ENCODE peak calls at places on chromosomes 1 and 21, in seven cellular contexts. A is GM12891, Y is suprapubic skin, B is HL-60, N is GM23338, S is transverse colon, O is stomach. T is an unnamed sample.
A peak's percentile ranks its signal among the peaks of the same experiment; 100 is the strongest.

GRCh38 chr1:72366473-72366872 is 84.1 kb upstream of the NEGR1 start:
- DNase-seq in B (peak; percentile 88), N (no peak), A (no peak), Y (no peak), S (no peak), O (no peak), T (no peak)

GRCh38 chr1:218347713-218348627 is 2.8 kb downstream of the TGFB2 start:
- DNase-seq in A (no peak), N (peak; percentile 66), B (no peak), Y (no peak), O (no peak), S (no peak), T (no peak)

GRCh38 chr1:205746757-205747412 is 3.1 kb downstream of the NUCKS1 start:
- DNase-seq in S (no peak), Y (no peak), N (no peak), O (no peak), B (no peak), A (no peak), T (no peak)

GRCh38 chr1:112904831-112905227 is 51.2 kb downstream of the SLC16A1 start:
- DNase-seq in Y (no peak), A (no peak), S (peak; percentile 78), N (peak; percentile 62), B (no peak), O (peak; percentile 73), T (no peak)

GRCh38 chr1:111334169-111334568 is 43.5 kb downstream of the CHIA start:
- DNase-seq in O (peak; percentile 53), N (peak; percentile 80), S (no peak), Y (no peak), A (peak; percentile 17), B (peak; percentile 18), T (no peak)

GRCh38 chr1:7752512-7753417 is 18.3 kb upstream of the VAMP3 start:
- DNase-seq in O (peak; percentile 75), B (peak; percentile 45), N (peak; percentile 90), S (peak; percentile 62), Y (no peak), A (no peak), T (no peak)

GRCh38 chr1:200518524-200518923 is 102.0 kb downstream of the KIF14 start:
- DNase-seq in Y (no peak), A (no peak), B (no peak), N (no peak), O (no peak), S (no peak), T (no peak)

GRCh38 chr1:186722711-186723309 is 42.6 kb upstream of the PTGS2 start:
- DNase-seq in B (peak; percentile 55), Y (no peak), S (no peak), O (no peak), A (peak; percentile 19), N (peak; percentile 80), T (no peak)

GRCh38 chr1:31523769-31524168 is 52.5 kb upstream of the TINAGL1 start:
- DNase-seq in S (peak; percentile 68), Y (no peak), B (peak; percentile 87), N (no peak), A (no peak), O (peak; percentile 55), T (no peak)

GRCh38 chr1:90126834-90127233 is 131.9 kb downstream of the ZNF326 start:
- DNase-seq in Y (no peak), B (no peak), S (no peak), N (no peak), A (no peak), O (no peak), T (no peak)

GRCh38 chr1:178484698-178485225 is 12.0 kb downstream of the CLEC20A start:
- DNase-seq in S (no peak), Y (no peak), A (no peak), B (no peak), N (no peak), O (no peak), T (no peak)

GRCh38 chr1:87046951-87047350 is 132.5 kb downstream of the HS2ST1 start:
- DNase-seq in A (no peak), S (no peak), N (no peak), Y (no peak), B (no peak), O (no peak), T (no peak)

GRCh38 chr1:61184035-61184713 is 101.8 kb downstream of the NFIA start:
- DNase-seq in S (peak; percentile 88), N (no peak), B (no peak), A (no peak), O (peak; percentile 96), Y (peak; percentile 96), T (peak; percentile 96)

GRCh38 chr1:43322506-43322905 is 15.1 kb upstream of the MPL start:
- DNase-seq in Y (no peak), A (no peak), B (no peak), S (no peak), N (no peak), O (no peak), T (no peak)

GRCh38 chr1:183777359-183777758 is 27.6 kb upstream of the RGL1 start:
- DNase-seq in A (no peak), N (no peak), B (no peak), Y (no peak), O (no peak), S (no peak), T (no peak)

GRCh38 chr1:8222789-8223188 is 95.1 kb upstream of the SLC45A1 start:
- DNase-seq in N (no peak), A (no peak), S (no peak), O (no peak), Y (no peak), B (no peak), T (no peak)

DNA sequence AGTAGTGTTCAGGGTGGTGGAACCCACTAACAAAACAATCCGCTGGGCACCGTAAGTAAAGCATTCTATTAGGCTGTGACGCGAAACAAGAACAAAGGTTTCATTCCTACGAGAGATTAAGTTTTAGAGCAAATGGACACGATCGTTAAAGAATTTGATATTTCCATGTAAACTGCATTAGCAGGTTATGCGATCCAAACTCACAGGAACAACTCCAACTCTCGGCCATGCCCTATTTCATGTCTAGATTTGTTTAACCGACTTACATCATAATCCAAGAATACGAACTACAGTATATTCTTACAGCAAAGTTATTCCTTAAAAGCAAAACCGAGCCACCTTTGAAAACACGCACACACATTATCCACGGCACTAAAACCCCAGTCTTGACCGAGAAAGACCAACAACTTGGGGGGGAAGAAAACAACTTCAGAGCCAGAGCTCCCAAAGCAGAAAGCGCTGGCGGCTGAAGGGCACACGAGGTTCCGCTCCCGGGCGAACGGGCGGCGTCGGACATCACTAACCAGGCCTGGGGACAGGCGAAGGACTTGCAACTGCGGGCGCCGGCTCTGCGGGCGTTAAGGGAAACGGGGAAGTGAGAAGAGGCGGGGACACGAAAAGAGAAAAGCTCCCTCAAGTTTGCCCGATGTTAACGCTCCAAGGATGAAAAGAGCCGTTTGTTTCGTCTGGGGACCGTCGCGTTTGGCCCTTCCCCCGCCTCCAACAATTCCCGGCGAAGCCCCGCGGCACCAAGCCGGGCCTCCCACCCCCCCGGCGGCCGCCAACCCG is 725 bp downstream of the B3GALNT2 start:
- DNase-seq in A (no peak), B (peak; percentile 76), S (peak; percentile 74), Y (no peak), O (peak; percentile 67), N (peak; percentile 73), T (peak; percentile 36)
- TF ChIP-seq POLR2AphosphoS5 in A (no peak), B (no peak), S (peak; percentile 15), Y (no peak), O (peak; percentile 33), N (no peak), T (no peak)

DNA sequence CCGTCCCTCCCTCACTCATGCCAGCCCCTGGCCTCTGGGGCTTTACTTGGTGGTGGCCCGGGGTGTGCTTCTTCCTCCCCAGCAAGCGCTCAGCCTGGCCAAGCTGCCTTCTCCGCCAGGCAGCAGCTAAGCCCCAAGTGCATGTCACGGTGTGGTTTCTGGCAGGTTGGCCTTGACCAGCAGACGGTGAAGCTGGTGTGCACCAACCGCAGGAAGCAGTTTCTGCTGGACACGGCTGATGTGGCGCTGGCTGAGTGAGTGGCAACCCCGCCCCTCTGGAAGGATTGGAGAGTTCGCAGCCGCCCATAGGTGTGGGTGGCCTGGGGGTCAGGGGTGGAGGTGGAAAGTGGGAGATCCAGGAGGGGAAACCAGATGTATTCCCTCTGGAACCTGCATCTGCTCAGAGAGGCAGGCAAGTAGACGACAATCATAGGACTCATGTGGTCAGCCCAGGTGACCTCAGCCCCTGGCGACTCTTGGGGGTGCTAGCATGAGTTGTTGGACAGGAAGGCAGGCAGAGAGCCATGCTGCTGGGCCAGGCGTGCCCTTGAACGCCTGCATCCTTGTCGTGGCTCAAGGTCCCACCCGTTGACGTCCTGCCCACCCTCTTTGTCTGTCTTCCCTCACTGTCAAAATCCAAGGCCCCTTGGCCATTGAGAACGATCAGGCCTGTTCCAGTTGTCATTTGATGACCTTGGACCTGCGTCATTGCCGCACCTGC is 7.0 kb upstream of the SLC25A34 start:
- DNase-seq in A (no peak), O (no peak), B (no peak), S (no peak), N (no peak), Y (no peak), T (no peak)
- TF ChIP-seq POLR2AphosphoS5 in A (no peak), O (no peak), B (no peak), S (no peak), N (no peak), Y (no peak), T (no peak)

GRCh38 chr21:34733866-34734265 is 65.1 kb downstream of the CLIC6 start:
- DNase-seq in N (no peak), B (no peak), S (no peak), O (no peak), Y (no peak), A (no peak), T (no peak)

GRCh38 chr21:34736116-34736870 is 67.5 kb downstream of the CLIC6 start:
- DNase-seq in B (no peak), N (no peak), A (no peak), O (no peak), S (no peak), Y (no peak), T (no peak)

GRCh38 chr21:34734696-34735095 is 65.9 kb downstream of the CLIC6 start:
- DNase-seq in Y (no peak), N (no peak), S (no peak), O (no peak), A (no peak), B (no peak), T (no peak)

GRCh38 chr21:34740198-34740597 is 71.4 kb downstream of the CLIC6 start:
- DNase-seq in B (no peak), Y (no peak), A (no peak), O (no peak), S (no peak), N (no peak), T (no peak)

DNA sequence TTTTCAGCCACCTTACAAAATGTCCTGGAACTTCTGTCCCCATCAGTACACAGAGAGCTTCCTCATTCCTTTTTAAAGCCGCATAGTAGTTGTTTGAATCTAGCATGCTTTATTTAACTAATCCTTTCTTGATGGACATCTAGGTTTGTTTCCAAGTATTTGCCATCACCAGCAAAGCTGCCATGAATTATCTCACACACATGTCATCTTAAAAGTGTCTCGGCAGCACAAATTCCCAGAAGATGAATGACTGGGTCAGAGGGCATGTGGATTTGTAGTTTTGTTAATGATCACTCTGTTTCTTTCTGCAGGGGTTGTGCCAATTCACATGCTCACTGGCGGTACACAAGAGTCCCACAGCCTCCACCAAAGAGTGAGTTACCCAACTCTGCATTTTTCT is 68.3 kb downstream of the CLIC6 start:
- DNase-seq in N (no peak), B (no peak), Y (no peak), A (no peak), S (no peak), O (no peak), T (no peak)
- TF ChIP-seq POLR2AphosphoS5 in N (no peak), B (no peak), Y (no peak), A (no peak), S (no peak), O (no peak), T (no peak)

DNA sequence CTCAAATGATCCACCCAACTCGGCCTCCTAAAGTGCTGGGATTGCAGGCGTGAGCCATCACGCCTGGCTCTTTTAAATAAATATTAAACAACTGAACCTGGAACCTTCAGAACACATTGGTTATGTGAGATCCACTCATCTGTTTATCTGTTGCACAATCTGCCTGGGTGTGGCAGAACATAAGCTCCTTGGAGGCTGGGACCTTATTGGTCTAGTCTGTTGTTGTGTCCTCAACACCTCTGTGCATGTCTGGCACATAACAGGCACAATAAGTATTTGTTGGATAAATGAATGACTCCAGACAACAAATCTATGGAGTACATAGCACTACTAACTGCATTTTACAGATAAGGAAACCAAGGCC is 4.1 kb upstream of the NBL1 start:
- DNase-seq in A (no peak), N (no peak), B (no peak), O (no peak), Y (no peak), S (peak; percentile 58), T (no peak)
- TF ChIP-seq POLR2AphosphoS5 in A (no peak), N (no peak), B (no peak), O (peak; percentile 43), Y (no peak), S (peak; percentile 45), T (no peak)

T was measured in breast epithelium.